ENCODE peak calls at places on chromosomes 11 and 22, in nine cellular contexts. R, A, K, H, Z, C, T, E and F are unnamed samples.

GRCh38 chr11:22304337-22304961 is 33.7 kb upstream of the SLC17A6 start:
- DNase-seq in A (peak; percentile 12), R (no peak), H (no peak), Z (peak; percentile 55), C (peak; percentile 21), K (no peak), T (no peak), E (no peak), F (no peak)

GRCh38 chr11:28799316-28799715 is 691.1 kb downstream of the METTL15 start:
- DNase-seq in T (no peak), K (no peak), Z (no peak), H (no peak), C (no peak), R (no peak), A (no peak), E (no peak), F (no peak)

GRCh38 chr11:371716-372590 is 2.7 kb downstream of the B4GALNT4 start:
- DNase-seq in H (no peak), C (no peak), R (no peak), K (no peak), T (no peak), E (no peak), A (no peak), Z (no peak), F (no peak)

GRCh38 chr22:23183107-23183698 is 2.9 kb downstream of the BCR start:
- DNase-seq in R (no peak), E (peak; percentile 85), H (peak; percentile 75), Z (peak; percentile 96), A (peak; percentile 39), K (no peak), T (peak; percentile 65), C (no peak), F (peak; percentile 36)

GRCh38 chr22:19877626-19878339 is 23.1 kb upstream of the GNB1L start:
- DNase-seq in E (no peak), R (peak; percentile 23), Z (peak; percentile 45), C (no peak), K (no peak), H (peak; percentile 58), A (no peak), T (peak; percentile 4), F (no peak)

GRCh38 chr22:24284747-24285203 is 14.1 kb downstream of the SPECC1L start:
- DNase-seq in E (no peak), R (no peak), Z (no peak), A (no peak), T (no peak), C (no peak), K (no peak), H (no peak), F (no peak)

GRCh38 chr11:64951529-64951928 is 15.8 kb upstream of the GPHA2 start:
- DNase-seq in E (no peak), T (no peak), Z (no peak), K (no peak), H (peak; percentile 19), R (no peak), C (no peak), A (no peak), F (no peak)

GRCh38 chr11:106061936-106062591 is 15.1 kb downstream of the KBTBD3 start:
- DNase-seq in T (no peak), H (no peak), E (no peak), Z (no peak), C (no peak), A (no peak), K (no peak), R (no peak), F (no peak)

GRCh38 chr11:118657238-118657637 is 22.2 kb downstream of the TREH start:
- DNase-seq in K (no peak), E (no peak), Z (no peak), R (no peak), A (no peak), T (no peak), C (no peak), H (peak; percentile 58), F (no peak)

GRCh38 chr11:25943777-25944661 is 387.9 kb upstream of the ANO3 start:
- DNase-seq in K (no peak), T (no peak), E (no peak), Z (peak; percentile 21), R (no peak), C (no peak), H (no peak), A (no peak), F (no peak)

GRCh38 chr11:1733716-1734351 is 16.6 kb downstream of the IFITM10 start:
- DNase-seq in K (no peak), A (peak; percentile 24), Z (no peak), R (no peak), T (no peak), E (peak; percentile 66), H (peak; percentile 60), C (no peak), F (no peak)

GRCh38 chr11:27653990-27654758 is 46.1 kb downstream of the BDNF start:
- DNase-seq in K (no peak), R (no peak), T (no peak), A (no peak), H (no peak), E (no peak), C (no peak), Z (no peak), F (no peak)

GRCh38 chr11:67434395-67434881 is 3.0 kb downstream of the PTPRCAP start:
- DNase-seq in Z (no peak), H (no peak), T (no peak), R (peak; percentile 39), C (no peak), E (no peak), K (no peak), A (no peak), F (no peak)

GRCh38 chr11:134517621-134518293 is 105.7 kb upstream of the B3GAT1 start:
- DNase-seq in A (no peak), T (peak; percentile 9), H (no peak), K (no peak), E (peak; percentile 34), Z (no peak), C (no peak), R (peak; percentile 11), F (no peak)

DNA sequence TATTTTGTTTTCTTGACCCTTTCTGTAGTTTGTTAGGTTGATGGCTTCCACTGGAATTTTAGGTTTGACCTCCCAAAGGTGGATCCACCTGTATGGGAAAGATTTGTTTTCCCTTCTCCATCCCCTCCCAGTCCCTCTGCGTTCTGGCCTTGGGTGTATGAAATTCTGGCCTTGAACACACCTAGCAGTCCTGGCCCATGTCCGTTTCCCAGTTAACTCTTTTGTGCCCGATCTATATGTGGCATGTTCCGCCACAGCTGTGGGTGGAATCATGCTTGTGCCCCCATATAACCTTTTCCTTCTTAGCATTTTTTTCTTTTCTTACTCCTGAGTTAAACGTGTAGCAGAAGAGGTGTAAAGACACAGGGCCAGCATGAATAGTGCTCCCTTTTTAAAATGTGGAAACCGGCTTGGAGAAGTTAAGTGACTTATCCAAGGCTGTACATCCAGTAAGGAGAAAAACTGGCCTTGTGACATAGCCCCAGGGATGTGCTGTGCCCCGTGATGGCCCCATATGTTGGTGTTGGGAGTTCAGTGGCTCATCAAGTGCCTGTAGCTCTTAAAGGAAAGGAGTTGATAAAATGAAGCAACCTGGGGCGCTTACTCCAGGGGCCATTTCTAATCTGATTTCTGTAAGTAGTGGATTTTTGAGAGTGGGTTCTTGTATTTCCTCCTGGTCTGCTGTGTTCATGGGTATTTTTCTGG is 39.3 kb downstream of the ZNRF3 start:
- DNase-seq in R (no peak), T (peak; percentile 21), K (no peak), C (no peak), H (no peak), E (no peak), A (no peak), Z (no peak), F (no peak)
- H3K27ac ChIP-seq in R (no peak overlapping the region), T (no peak overlapping the region), K (no peak overlapping the region), C (peak overlapping the region; percentile 57), H (peak overlapping the region; percentile 75), E (peak overlapping the region; percentile 16), A (no peak overlapping the region), Z (no peak overlapping the region), F (peak overlapping the region; percentile 42)

GRCh38 chr22:22167791-22168189 is 76.8 kb upstream of the VPREB1 start:
- DNase-seq in C (no peak), Z (no peak), E (no peak), H (no peak), R (no peak), A (no peak), T (no peak), K (no peak), F (no peak)
- H3K27ac ChIP-seq in C (no peak overlapping the region), Z (no peak overlapping the region), E (no peak overlapping the region), H (no peak overlapping the region), R (no peak overlapping the region), A (no peak overlapping the region), T (no peak overlapping the region), K (no peak overlapping the region), F (no peak overlapping the region)

DNA sequence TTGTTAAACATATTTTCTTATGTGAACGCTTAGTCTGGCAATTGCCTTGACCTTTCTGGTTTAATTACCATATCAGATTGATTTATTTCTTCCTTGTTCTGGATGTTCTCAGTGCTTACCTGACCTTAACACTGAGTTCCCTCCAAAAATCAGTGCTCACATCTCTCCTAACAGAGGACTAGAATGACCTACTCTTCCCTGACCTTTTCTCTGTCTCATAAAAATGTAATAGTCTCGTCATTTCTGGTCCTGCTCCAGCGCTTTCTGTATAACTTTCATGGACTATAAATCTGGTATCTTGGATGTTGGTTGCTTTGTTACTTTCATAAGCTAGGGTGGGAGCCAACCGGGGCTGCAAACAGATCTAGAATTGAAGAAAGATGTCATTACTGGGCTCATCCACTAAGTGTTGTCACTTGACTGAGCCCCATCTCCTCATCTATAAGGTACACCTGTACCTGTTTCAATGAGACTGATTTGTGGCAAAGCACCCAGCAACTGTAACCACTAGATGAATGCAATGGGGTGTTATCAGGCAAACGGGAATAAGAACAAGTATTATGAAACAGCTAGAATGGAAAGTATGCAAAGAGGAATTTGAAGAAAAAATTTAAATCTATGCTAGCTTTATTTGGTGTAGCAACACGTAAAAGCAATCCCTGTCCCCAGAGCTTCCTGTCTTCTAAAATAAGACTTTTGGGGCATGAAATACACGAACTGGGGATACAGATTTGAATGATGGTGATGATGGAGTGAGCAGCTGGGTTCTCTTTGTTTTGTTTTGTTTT is 2.4 kb downstream of the FADS2 start:
- DNase-seq in C (no peak), R (no peak), K (no peak), A (no peak), Z (no peak), E (no peak), T (no peak), H (no peak), F (no peak)
- H3K27ac ChIP-seq in C (peak overlapping the region; percentile 1), R (no peak overlapping the region), K (no peak overlapping the region), A (no peak overlapping the region), Z (no peak overlapping the region), E (peak overlapping the region; percentile 92), T (no peak overlapping the region), H (peak overlapping the region; percentile 90), F (no peak overlapping the region)

DNA sequence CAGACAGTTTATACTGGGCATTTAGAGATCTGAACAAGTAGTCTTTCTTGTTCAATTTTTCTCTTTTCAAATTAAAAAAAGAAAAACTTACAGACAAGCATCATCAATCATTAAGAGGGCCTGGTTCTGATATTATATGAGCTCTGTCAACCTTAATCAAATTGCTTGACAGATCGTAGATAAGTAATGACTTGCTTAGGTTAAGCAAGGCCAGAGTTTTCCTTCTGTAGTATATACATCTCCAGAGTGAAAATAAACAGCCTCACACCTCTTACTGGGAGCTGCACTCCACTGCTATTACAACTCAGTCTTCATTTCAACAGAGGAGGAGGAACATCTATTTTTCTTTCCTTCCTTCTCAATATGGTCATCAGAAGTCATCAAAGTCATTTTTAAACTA is 13.5 kb downstream of the CDON start:
- DNase-seq in H (no peak), K (no peak), T (no peak), Z (no peak), E (no peak), R (no peak), C (no peak), A (no peak), F (no peak)
- H3K27ac ChIP-seq in H (no peak overlapping the region), K (no peak overlapping the region), T (no peak overlapping the region), Z (no peak overlapping the region), E (no peak overlapping the region), R (no peak overlapping the region), C (no peak overlapping the region), A (no peak overlapping the region), F (no peak overlapping the region)